ENCODE peak calls at places on chromosomes 7 and 10, in ten cellular contexts. Q, Y, P, V, C, I, K, M, A and Z are unnamed samples.

GRCh38 chr7:158702196-158702595 is 2.4 kb downstream of the NCAPG2 start:
- DNase-seq in Q (no peak), Y (no peak), P (no peak), V (no peak), C (no peak), I (no peak), K (no peak), M (no peak), A (no peak), Z (no peak)

GRCh38 chr7:45867471-45867870 is 5.4 kb downstream of the CCDC201 start:
- DNase-seq in Q (no peak), Y (no peak), P (no peak), V (no peak), C (no peak), I (no peak), K (no peak), M (no peak), A (no peak), Z (no peak)

GRCh38 chr10:13670311-13670710 is 83.5 kb downstream of the PRPF18 start:
- DNase-seq in Q (no peak), Y (no peak), P (no peak), V (no peak), C (peak; percentile 42), I (no peak), K (peak; percentile 52), M (no peak), A (no peak), Z (no peak)

GRCh38 chr7:87075671-87076404 is 16.4 kb upstream of the ELAPOR2 start:
- DNase-seq in Q (no peak), Y (no peak), P (no peak), V (no peak), C (no peak), I (no peak), K (no peak), M (no peak), A (no peak), Z (peak; percentile 22)

GRCh38 chr7:3959364-3959763 is 658.3 kb downstream of the SDK1 start:
- DNase-seq in Q (no peak), Y (no peak), P (no peak), V (no peak), C (no peak), I (no peak), K (no peak), M (no peak), A (no peak), Z (no peak)

GRCh38 chr7:45684910-45685618 is 110.9 kb downstream of the ADCY1 start:
- DNase-seq in Q (peak; percentile 29), Y (no peak), P (no peak), V (no peak), C (no peak), I (no peak), K (no peak), M (no peak), A (no peak), Z (no peak)

GRCh38 chr10:62048473-62048872 is 147.0 kb downstream of the ARID5B start:
- DNase-seq in Q (no peak), Y (no peak), P (no peak), V (no peak), C (no peak), I (no peak), K (no peak), M (no peak), A (no peak), Z (no peak)

GRCh38 chr10:128431997-128432396 is 305.8 kb upstream of the MKI67 start:
- DNase-seq in Q (no peak), Y (no peak), P (no peak), V (no peak), C (no peak), I (no peak), K (no peak), M (no peak), A (no peak), Z (no peak)

GRCh38 chr10:86586516-86586915 is 64.9 kb upstream of the WAPL start:
- DNase-seq in Q (no peak), Y (no peak), P (no peak), V (no peak), C (no peak), I (no peak), K (no peak), M (no peak), A (no peak), Z (no peak)

GRCh38 chr7:115477193-115477651 is 553.3 kb downstream of the TFEC start:
- DNase-seq in Q (no peak), Y (peak; percentile 13), P (no peak), V (no peak), C (no peak), I (no peak), K (peak; percentile 77), M (peak; percentile 19), A (no peak), Z (no peak)

GRCh38 chr7:43700646-43701501 is 28.4 kb downstream of the COA1 start:
- DNase-seq in Q (no peak), Y (no peak), P (no peak), V (no peak), C (peak; percentile 4), I (peak; percentile 7), K (no peak), M (no peak), A (no peak), Z (no peak)

GRCh38 chr7:91852263-91852741 is 28.2 kb downstream of the MTERF1 start:
- DNase-seq in Q (no peak), Y (no peak), P (peak; percentile 24), V (no peak), C (peak; percentile 43), I (peak; percentile 13), K (peak; percentile 12), M (no peak), A (peak; percentile 29), Z (peak; percentile 11)

GRCh38 chr10:3935141-3935540 is 150.1 kb upstream of the KLF6 start:
- DNase-seq in Q (no peak), Y (no peak), P (peak; percentile 91), V (peak; percentile 57), C (peak; percentile 89), I (peak; percentile 38), K (no peak), M (no peak), A (no peak), Z (peak; percentile 92)
- TF ChIP-seq CTCF in Q (no peak), Y (no peak), P (peak; percentile 30), V (peak; percentile 19), C (peak; percentile 28), I (no peak), K (no peak), M (no peak), A (no peak), Z (no peak)

DNA sequence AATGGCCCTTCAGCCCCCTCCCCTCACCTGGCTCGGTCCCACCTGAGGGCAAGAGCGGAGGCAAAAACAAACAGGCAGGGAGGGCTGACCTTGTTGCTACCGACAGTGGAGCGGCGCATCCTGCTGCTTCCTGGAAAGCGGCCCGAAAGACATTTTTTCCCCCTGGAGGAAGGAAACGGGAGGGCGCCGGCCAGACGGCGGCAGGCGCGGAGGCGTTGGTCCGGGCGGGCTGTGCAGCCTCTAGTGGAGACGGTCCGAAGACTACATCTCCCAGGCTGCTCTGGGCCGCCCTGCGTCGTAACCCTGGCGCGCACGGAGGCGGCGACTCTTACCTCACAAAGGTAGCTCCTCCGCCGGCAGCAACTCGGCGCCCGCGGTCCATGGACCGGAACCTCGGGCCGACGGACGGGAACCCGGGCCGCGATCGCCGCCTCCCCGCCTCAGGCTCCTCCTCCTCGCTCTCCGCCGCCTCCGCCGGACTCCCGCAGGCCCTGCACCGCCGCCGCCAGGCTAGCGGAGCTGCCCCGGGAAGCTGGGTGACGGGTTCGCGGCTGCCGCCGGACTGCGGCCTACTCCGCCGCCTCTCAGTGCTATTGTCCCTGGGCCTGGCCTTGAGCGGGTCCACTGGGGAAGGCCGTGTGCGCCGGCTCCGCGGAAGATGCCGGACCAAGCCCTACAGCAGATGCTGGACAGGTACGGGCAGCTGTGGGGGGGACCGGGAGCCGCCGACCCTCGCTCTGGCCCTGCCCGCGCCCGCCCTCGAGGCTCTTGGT is at the start of the genes CPEB3 and MARCHF5:
- DNase-seq in Q (peak; percentile 99), Y (peak; percentile 97), P (peak; percentile 94), V (peak; percentile 84), C (peak; percentile 96), I (peak; percentile 97), K (peak; percentile 98), M (peak; percentile 97), A (peak; percentile 88), Z (peak; percentile 96)
- TF ChIP-seq CTCF in Q (peak; percentile 67), Y (peak; percentile 79), P (peak; percentile 79), V (peak; percentile 70), C (peak; percentile 84), I (peak; percentile 82), K (peak; percentile 63), M (peak; percentile 97), A (no peak), Z (peak; percentile 28)

DNA sequence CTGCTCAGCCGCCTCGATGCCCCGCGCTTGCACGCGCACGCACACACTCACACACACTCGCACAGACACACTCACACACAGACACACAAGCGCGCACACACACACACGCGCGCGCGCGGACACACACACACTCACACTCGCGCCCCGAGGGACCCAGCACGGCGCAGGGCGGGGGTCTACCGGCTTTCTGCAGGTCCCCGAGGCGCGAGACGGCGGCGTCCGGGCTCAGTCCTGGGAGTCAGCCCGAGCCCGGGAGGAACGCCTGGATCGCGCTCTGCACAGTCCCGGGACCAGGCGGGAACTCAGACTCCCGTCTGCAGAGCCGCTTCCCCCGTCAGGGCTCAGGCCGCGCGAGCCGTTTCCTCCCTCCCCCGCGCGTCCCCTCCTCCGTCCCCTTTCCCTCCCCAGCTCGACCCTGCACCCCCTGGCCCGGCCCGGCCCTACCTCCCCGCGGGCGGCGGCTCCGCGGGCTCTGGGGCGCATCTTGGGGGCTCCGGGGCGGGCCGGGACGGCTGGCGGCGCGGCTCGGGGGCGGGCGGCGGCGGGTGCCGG is 477 bp downstream of the DENND2A start:
- DNase-seq in Q (peak; percentile 69), Y (peak; percentile 60), P (peak; percentile 32), V (no peak), C (no peak), I (no peak), K (peak; percentile 76), M (peak; percentile 38), A (no peak), Z (peak; percentile 37)
- TF ChIP-seq CTCF in Q (no peak), Y (no peak), P (no peak), V (no peak), C (no peak), I (no peak), K (no peak), M (no peak), A (no peak), Z (no peak)

GRCh38 chr10:70750156-70750703 is 34.9 kb downstream of the TBATA start:
- DNase-seq in Q (peak; percentile 35), Y (no peak), P (no peak), V (no peak), C (no peak), I (no peak), K (no peak), M (no peak), A (no peak), Z (no peak)
- TF ChIP-seq CTCF in Q (no peak), Y (no peak), P (no peak), V (no peak), C (no peak), I (no peak), K (no peak), M (no peak), A (no peak), Z (no peak)